ENCODE peak calls at places on chromosome 5, in nine cellular contexts. X is cardiac fibroblast, I is cardiac muscle cell, R is ovary, L is bronchial epithelial cell, B is dorsolateral prefrontal cortex, C is ascending aorta, F is lower lobe of right lung, T is AG09309. G is an unnamed sample.

GRCh38 chr5:19987594-19988345 is at the start of gene CDH18:
- DNase-seq in X (peak), I (peak), R (peak), L (peak), B (peak), C (no peak), F (peak), T (no peak), G (peak)

GRCh38 chr5:64688965-64689364 is 1.3 kb upstream of the SHISAL2B start:
- DNase-seq in X (no peak), I (no peak), R (no peak), L (no peak), B (no peak), C (no peak), F (no peak), T (no peak), G (no peak)

GRCh38 chr5:131081371-131081770 is 83.7 kb downstream of the HINT1 start:
- DNase-seq in X (peak), I (peak), R (no peak), L (peak), B (no peak), C (no peak), F (no peak), T (peak), G (peak)

GRCh38 chr5:6489786-6490185 is 41.1 kb downstream of the UBE2QL1 start:
- DNase-seq in X (no peak), I (no peak), R (no peak), L (no peak), B (no peak), C (no peak), F (no peak), T (no peak), G (no peak)

GRCh38 chr5:17212210-17212609 is 5.2 kb upstream of the BASP1 start:
- DNase-seq in X (no peak), I (no peak), R (no peak), L (no peak), B (no peak), C (no peak), F (no peak), T (no peak), G (no peak)

GRCh38 chr5:88944751-88945507 is 61.9 kb upstream of the MEF2C start:
- DNase-seq in X (peak), I (peak), R (no peak), L (peak), B (no peak), C (no peak), F (no peak), T (no peak), G (peak)

GRCh38 chr5:72202331-72202825 is 95.1 kb downstream of the MAP1B start:
- DNase-seq in X (no peak), I (no peak), R (no peak), L (no peak), B (no peak), C (no peak), F (no peak), T (no peak), G (no peak)

GRCh38 chr5:60698316-60698715 is 1.6 kb downstream of the DEPDC1B start:
- DNase-seq in X (no peak), I (no peak), R (no peak), L (no peak), B (no peak), C (no peak), F (no peak), T (no peak), G (no peak)

GRCh38 chr5:40738502-40738901 is 17.3 kb downstream of the TTC33 start:
- DNase-seq in X (peak), I (peak), R (no peak), L (peak), B (no peak), C (no peak), F (no peak), T (no peak), G (no peak)

GRCh38 chr5:171310816-171311697 is 2.0 kb downstream of the TLX3 start:
- DNase-seq in X (peak), I (peak), R (no peak), L (no peak), B (no peak), C (no peak), F (no peak), T (no peak), G (peak)

GRCh38 chr5:151637676-151638075 is 46.5 kb upstream of the FAT2 start:
- DNase-seq in X (no peak), I (no peak), R (no peak), L (peak), B (no peak), C (no peak), F (no peak), T (no peak), G (peak)

GRCh38 chr5:77776606-77777206 is 567 bp upstream of the TBCA start:
- DNase-seq in X (no peak), I (no peak), R (no peak), L (peak), B (no peak), C (no peak), F (no peak), T (no peak), G (no peak)

GRCh38 chr5:76351176-76351575 is 51.9 kb upstream of the IQGAP2 start:
- DNase-seq in X (no peak), I (no peak), R (no peak), L (no peak), B (no peak), C (no peak), F (no peak), T (no peak), G (no peak)

GRCh38 chr5:94618493-94619328 is at the start of the genes KIAA0825 and SLF1:
- DNase-seq in X (peak), I (peak), R (peak), L (peak), B (peak), C (peak), F (peak), T (peak), G (peak)

GRCh38 chr5:94623026-94623425 is 4.6 kb downstream of the SLF1 start:
- DNase-seq in X (no peak), I (peak), R (no peak), L (no peak), B (no peak), C (no peak), F (no peak), T (no peak), G (peak)

GRCh38 chr5:94618029-94618492 is 343 bp downstream of the KIAA0825 start:
- DNase-seq in X (peak), I (peak), R (peak), L (peak), B (peak), C (no peak), F (peak), T (no peak), G (peak)

GRCh38 chr5:94621763-94622162 is 3.3 kb downstream of the SLF1 start:
- DNase-seq in X (no peak), I (peak), R (no peak), L (no peak), B (no peak), C (no peak), F (no peak), T (no peak), G (no peak)

GRCh38 chr5:94620257-94620656 is 1.8 kb downstream of the SLF1 start:
- DNase-seq in X (no peak), I (no peak), R (no peak), L (no peak), B (no peak), C (no peak), F (no peak), T (no peak), G (no peak)
- H3K4me3 ChIP-seq in X (no peak), I (no peak), R (no peak), L (no peak), B (no peak), C (no peak), F (no peak), T (no peak), G (no peak)

DNA sequence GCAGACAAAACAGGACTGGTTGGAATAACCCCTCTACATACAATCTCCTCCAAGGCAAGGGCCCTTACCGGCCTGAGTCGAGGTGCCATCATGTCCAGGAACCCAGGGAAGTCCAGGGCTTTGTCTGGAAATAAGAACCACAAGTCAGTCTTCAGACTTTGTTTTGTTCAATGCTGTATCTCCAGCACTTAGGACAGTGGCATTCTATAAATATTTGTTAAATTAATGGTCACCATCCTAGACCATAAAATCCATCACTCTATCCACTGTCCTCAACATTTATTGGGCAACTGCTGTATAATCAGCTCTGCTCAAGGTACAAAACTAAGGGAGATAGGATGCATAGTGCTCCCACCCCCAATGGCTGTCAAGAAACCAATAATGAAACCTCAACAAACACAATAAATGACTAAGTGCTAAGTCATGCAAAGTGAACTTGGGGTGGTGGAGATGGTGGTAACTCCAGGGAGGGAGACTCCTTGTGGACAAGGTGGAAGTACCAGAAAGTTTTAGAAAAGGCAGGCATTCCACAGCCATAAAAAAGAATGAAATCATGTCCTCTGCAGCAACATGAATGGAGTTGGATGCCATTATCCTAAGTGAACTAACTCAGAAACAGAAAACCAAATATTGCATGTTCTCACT is 5.0 kb downstream of the RELL2 start:
- DNase-seq in X (peak), I (peak), R (no peak), L (peak), B (no peak), C (no peak), F (no peak), T (no peak), G (peak)
- TF ChIP-seq CTCF in X (peak), I (peak), R (no peak), L (peak), B (no peak), C (no peak), F (no peak), T (peak), G (peak)

GRCh38 chr5:82274343-82275266 is 3.5 kb downstream of the RPS23 start:
- DNase-seq in X (peak), I (peak), R (peak), L (no peak), B (no peak), C (no peak), F (no peak), T (no peak), G (no peak)
- H3K4me3 ChIP-seq in X (no peak), I (no peak), R (no peak), L (no peak), B (no peak), C (no peak), F (no peak), T (no peak), G (no peak)

DNA sequence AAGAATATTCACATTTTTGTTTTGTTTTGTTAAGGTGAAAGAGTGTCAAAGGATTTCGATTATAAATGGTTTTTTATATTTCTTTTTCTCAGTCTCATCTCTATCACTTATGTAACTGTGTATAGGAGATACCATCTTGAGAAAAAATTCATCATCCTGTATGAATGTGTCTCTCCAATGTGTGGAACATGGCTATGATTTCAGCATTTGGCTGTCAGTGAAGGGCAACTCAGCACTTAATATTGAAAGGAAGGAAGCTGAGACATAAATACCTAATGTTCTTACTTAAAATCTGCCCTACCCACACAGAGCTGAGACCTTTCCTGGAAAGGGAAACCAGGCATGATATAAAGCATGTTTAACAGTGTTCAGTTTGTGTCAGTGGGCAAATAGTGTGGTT is 474.2 kb upstream of the RIOK2 start:
- DNase-seq in X (peak), I (peak), R (no peak), L (no peak), B (no peak), C (no peak), F (no peak), T (no peak), G (no peak)
- TF ChIP-seq CTCF in X (no peak), I (no peak), R (no peak), L (no peak), B (no peak), C (no peak), F (no peak), T (no peak), G (no peak)

DNA sequence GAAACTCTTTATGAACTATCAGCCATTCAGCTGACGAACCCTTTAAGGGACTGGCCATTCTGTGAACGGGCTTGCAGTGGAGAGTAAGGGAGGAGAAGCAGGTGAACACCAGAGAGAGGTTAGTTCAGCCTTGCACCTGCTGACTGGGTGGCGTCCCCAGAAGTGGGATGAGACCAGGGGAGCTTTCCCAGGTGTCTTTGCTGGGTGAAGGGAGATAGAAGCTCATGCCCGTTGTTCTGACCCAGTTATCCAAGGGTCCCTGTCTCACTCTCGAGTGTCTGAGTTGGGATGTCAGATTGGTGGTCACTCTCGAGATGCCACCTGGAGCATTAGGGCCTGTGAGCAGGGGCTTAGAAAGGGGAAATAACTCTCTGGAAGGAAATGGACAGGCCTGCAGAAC is 68.7 kb downstream of the MSX2 start:
- DNase-seq in X (no peak), I (no peak), R (no peak), L (no peak), B (no peak), C (no peak), F (no peak), T (no peak), G (no peak)
- H3K4me3 ChIP-seq in X (no peak), I (no peak), R (no peak), L (no peak), B (no peak), C (no peak), F (no peak), T (no peak), G (no peak)

DNA sequence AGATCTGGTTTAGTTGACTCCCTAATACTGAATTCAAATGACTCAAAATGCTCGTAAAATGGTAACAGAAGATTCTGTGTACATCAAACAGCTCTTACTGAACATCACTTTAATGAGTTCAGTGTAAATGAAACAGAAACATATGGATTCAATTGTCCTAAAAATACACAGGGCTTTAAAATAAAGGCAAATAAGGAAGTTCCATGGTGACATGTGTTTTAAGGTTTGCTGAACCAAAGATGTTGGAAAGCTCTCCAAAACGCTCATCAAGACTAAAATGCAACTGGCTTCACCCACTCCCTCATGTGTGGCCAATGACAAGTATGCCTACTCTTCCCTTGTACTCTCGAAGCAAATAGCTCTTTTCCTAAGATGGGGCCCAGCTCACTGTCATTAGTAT is 339.9 kb upstream of the PIK3R1 start:
- DNase-seq in X (no peak), I (no peak), R (no peak), L (no peak), B (no peak), C (no peak), F (no peak), T (no peak), G (peak)
- TF ChIP-seq CTCF in X (no peak), I (no peak), R (no peak), L (no peak), B (no peak), C (no peak), F (no peak), T (no peak), G (no peak)

G was measured in AG10803.